ENCODE peak calls at places on chromosome 19, in four cellular contexts. R is SK-N-SH, K is GM12878, J is K562. A is an unnamed sample.

GRCh38 chr19:54178581-54179261 is 5.8 kb upstream of the TMC4 start:
- DNase-seq in R (peak; percentile 72), K (no peak), J (peak; percentile 41), A (peak; percentile 81)

GRCh38 chr19:14073232-14073924 is 792 bp downstream of the MISP3 start:
- DNase-seq in R (peak; percentile 92), K (no peak), J (peak; percentile 82), A (peak; percentile 71)

GRCh38 chr19:19280561-19280960 is 7.5 kb upstream of the TM6SF2 start:
- DNase-seq in R (no peak), K (no peak), J (no peak), A (no peak)

GRCh38 chr19:12952488-12953455 is 4.3 kb downstream of the GADD45GIP1 start:
- DNase-seq in R (peak; percentile 79), K (no peak), J (peak; percentile 6), A (no peak)

GRCh38 chr19:34145741-34146202 is 26.5 kb upstream of the LSM14A start:
- DNase-seq in R (peak; percentile 74), K (no peak), J (peak; percentile 61), A (peak; percentile 49)

GRCh38 chr19:33064117-33064777 is 441 bp downstream of the RHPN2 start:
- DNase-seq in R (peak; percentile 84), K (no peak), J (peak; percentile 74), A (peak; percentile 78)

GRCh38 chr19:14476663-14477401 is 1.7 kb upstream of the PTGER1 start:
- DNase-seq in R (peak; percentile 36), K (no peak), J (peak; percentile 63), A (no peak)

GRCh38 chr19:16025108-16026101 is 50.9 kb upstream of the TPM4 start:
- DNase-seq in R (peak; percentile 61), K (no peak), J (peak; percentile 50), A (peak; percentile 67)

GRCh38 chr19:17424743-17425365 is 5.0 kb downstream of the MVB12A start:
- DNase-seq in R (peak; percentile 91), K (no peak), J (peak; percentile 94), A (peak; percentile 92)

GRCh38 chr19:33785795-33786194 is 10.9 kb upstream of the KCTD15 start:
- DNase-seq in R (no peak), K (no peak), J (no peak), A (no peak)

GRCh38 chr19:31145021-31145420 is 204.2 kb downstream of the TSHZ3 start:
- DNase-seq in R (no peak), K (no peak), J (no peak), A (no peak)

GRCh38 chr19:13160557-13160956 is 10.3 kb downstream of the IER2 start:
- DNase-seq in R (no peak), K (no peak), J (no peak), A (no peak)

GRCh38 chr19:52542984-52543664 is 15.7 kb downstream of the ZNF808 start:
- DNase-seq in R (no peak), K (peak; percentile 66), J (no peak), A (no peak)

GRCh38 chr19:57888107-57888493 is 737 bp downstream of the ZNF814 start:
- DNase-seq in R (no peak), K (no peak), J (no peak), A (no peak)

GRCh38 chr19:16654621-16655020 is 5.3 kb downstream of the SMIM7 start:
- DNase-seq in R (no peak), K (no peak), J (no peak), A (no peak)

GRCh38 chr19:1408300-1409203 is 1.2 kb downstream of the DAZAP1 start:
- DNase-seq in R (peak; percentile 71), K (no peak), J (peak; percentile 66), A (peak; percentile 48)

GRCh38 chr19:8392017-8392591 is 1.9 kb downstream of the RAB11B start:
- DNase-seq in R (peak; percentile 57), K (no peak), J (no peak), A (no peak)
- TF ChIP-seq USF1 in R (no peak), K (no peak), J (no peak), A (no peak)

GRCh38 chr19:51030631-51031030 is 4.2 kb downstream of the KLK12 start:
- DNase-seq in R (peak; percentile 12), K (no peak), J (no peak), A (no peak)
- TF ChIP-seq USF2 in R (no peak), K (no peak), J (no peak), A (no peak)

GRCh38 chr19:3368848-3369336 is 2.5 kb downstream of the NFIC start:
- DNase-seq in R (no peak), K (no peak), J (no peak), A (no peak)

GRCh38 chr19:3369337-3370213 is 3.2 kb downstream of the NFIC start:
- DNase-seq in R (no peak), K (no peak), J (no peak), A (no peak)

GRCh38 chr19:3366761-3367571 is 583 bp downstream of the NFIC start:
- DNase-seq in R (peak; percentile 86), K (no peak), J (peak; percentile 76), A (no peak)

GRCh38 chr19:3367572-3368440 is 1.4 kb downstream of the NFIC start:
- DNase-seq in R (peak; percentile 56), K (no peak), J (no peak), A (no peak)

DNA sequence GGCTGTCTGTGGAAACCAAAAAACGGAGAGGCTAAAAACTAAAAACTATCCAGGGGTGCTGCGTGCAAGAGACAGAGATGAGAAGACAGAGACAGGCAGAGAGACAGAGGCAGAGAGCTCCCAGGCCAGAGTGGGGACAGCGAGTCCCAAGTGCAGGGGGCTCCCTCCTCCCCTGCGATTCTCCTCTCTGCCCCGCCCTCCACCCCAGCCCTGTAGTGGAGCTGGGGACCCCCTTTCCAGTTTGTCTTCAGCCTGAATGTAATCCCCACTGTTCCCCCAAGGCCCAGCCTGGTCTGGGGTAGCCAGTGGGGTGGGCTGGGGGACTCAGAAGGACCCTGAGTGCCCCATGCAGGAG is 2.0 kb downstream of the NFIC start:
- DNase-seq in R (no peak), K (no peak), J (no peak), A (no peak)
- TF ChIP-seq USF1 in R (no peak), K (no peak), J (no peak), A (no peak)

GRCh38 chr19:43872547-43873336 is 45.6 kb downstream of the ZNF283 start:
- DNase-seq in R (no peak), K (no peak), J (no peak), A (no peak)
- TF ChIP-seq USF2 in R (no peak), K (no peak), J (no peak), A (no peak)

DNA sequence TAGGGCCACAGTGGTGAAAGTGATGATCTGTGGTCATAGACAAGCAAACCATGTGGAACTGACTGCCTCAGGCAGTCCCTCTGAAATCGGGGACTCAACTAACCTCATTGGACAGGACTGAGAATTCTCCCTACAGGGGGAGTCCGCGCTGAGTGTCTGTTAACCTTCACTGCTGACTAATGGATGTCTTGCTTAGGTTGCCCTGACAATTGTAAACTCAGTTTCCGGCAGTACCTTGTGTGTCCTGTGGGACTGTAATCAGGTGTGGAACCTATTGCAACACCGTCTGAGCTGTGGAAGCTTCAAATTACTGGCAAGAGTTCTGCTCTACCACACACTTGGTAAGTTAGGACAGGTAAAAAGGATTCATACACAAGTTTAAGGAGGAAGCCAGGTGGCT is 21.8 kb downstream of the ZNF77 start:
- DNase-seq in R (no peak), K (no peak), J (no peak), A (no peak)
- TF ChIP-seq USF1 in R (no peak), K (no peak), J (no peak), A (no peak)

GRCh38 chr19:49679832-49680472 is 2.9 kb downstream of the PRMT1 start:
- DNase-seq in R (no peak), K (no peak), J (no peak), A (no peak)

GRCh38 chr19:49681830-49682229 is 4.8 kb downstream of the PRMT1 start:
- DNase-seq in R (no peak), K (no peak), J (no peak), A (no peak)

GRCh38 chr19:49682274-49682673 is 5.2 kb downstream of the PRMT1 start:
- DNase-seq in R (no peak), K (no peak), J (no peak), A (no peak)

GRCh38 chr19:49678970-49679831 is 2.1 kb downstream of the PRMT1 start:
- DNase-seq in R (no peak), K (no peak), J (no peak), A (no peak)

DNA sequence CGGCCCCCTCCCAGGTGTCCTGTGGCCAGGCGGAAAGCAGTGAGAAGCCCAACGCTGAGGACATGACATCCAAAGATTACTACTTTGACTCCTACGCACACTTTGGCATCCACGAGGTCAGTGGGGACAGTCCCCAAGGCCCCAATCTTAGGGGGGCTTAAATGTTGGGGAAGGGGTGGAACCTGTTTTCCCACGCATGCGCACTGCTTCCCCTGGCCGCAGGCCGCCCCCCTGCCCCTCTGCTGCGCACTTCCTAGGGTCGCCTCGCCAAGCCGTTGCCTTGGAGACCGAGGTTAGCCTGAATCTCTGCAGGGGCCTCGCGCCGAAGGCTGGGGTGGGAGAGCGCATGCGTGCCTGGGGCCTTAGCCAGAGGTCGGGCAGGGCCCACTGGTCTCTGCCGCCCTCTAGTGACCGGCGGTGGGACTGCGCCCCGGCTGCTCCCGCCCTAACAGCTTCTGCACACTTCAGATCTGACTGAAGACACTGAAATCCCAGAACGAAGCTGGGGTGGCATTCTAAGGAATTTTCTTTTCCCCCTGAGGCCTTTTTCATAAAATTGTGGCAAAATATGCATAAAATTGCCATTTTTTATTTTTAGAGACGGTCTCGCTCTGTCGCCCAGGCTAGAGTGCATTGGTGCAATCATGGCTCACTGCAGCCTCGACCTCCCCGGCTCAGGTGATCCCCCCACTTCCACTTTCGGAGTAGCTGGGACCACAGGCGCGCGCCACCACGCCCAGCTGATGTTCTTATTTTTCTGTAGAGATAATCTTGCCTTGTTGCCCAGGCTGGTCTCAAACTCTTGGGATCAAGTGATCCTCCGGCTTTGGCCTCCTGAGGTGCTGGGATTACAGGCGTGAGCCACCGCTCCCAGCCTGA is 3.6 kb downstream of the PRMT1 start:
- DNase-seq in R (peak; percentile 96), K (no peak), J (peak; percentile 86), A (peak; percentile 99)
- TF ChIP-seq USF2 in R (no peak), K (no peak), J (no peak), A (no peak)

A was measured in WTC11.